ENCODE peak calls at places on chromosome 20, in eight cellular contexts. N, K, I, U, D, R, H and J are unnamed samples.

GRCh38 chr20:2051920-2052319 is 49.7 kb upstream of the STK35 start:
- DNase-seq in H (no peak), I (no peak), K (no peak), U (no peak), R (no peak), N (no peak), D (peak), J (no peak)

GRCh38 chr20:19903168-19903676 is 113.9 kb upstream of the NAA20 start:
- DNase-seq in N (no peak), I (no peak), R (peak), H (no peak), D (no peak), U (peak), K (peak), J (no peak)

GRCh38 chr20:1888796-1889463 is 6.3 kb upstream of the SIRPA start:
- DNase-seq in H (no peak), K (peak), D (peak), N (no peak), U (no peak), R (no peak), I (no peak), J (no peak)

GRCh38 chr20:35006009-35006408 is 50.3 kb downstream of the MYH7B start:
- DNase-seq in U (no peak), N (no peak), K (no peak), D (no peak), I (no peak), H (no peak), R (no peak), J (peak)

GRCh38 chr20:25054995-25055629 is 2.8 kb downstream of the ACSS1 start:
- DNase-seq in H (peak), K (no peak), D (peak), I (no peak), R (no peak), U (no peak), N (no peak), J (no peak)

GRCh38 chr20:10654630-10655029 is 19.2 kb downstream of the JAG1 start:
- DNase-seq in I (no peak), K (peak), N (no peak), H (peak), R (no peak), D (no peak), U (no peak), J (peak)

GRCh38 chr20:17536944-17537444 is 5.8 kb upstream of the BFSP1 start:
- DNase-seq in K (peak), U (peak), I (peak), D (peak), H (peak), N (peak), R (peak), J (peak)

GRCh38 chr20:44098657-44099056 is 88.3 kb downstream of the JPH2 start:
- DNase-seq in K (no peak), U (no peak), I (no peak), R (no peak), D (no peak), N (no peak), H (no peak), J (no peak)

GRCh38 chr20:15060265-15061060 is 723.1 kb upstream of the FLRT3 start:
- DNase-seq in U (no peak), D (no peak), H (no peak), N (no peak), I (no peak), K (no peak), R (no peak), J (no peak)

GRCh38 chr20:44247131-44247571 is at the start of gene GDAP1L1:
- DNase-seq in U (no peak), D (no peak), I (no peak), R (peak), N (no peak), K (peak), H (no peak), J (peak)

GRCh38 chr20:49460916-49461315 is 21.6 kb downstream of the KCNB1 start:
- DNase-seq in I (no peak), R (no peak), K (no peak), U (no peak), N (no peak), H (peak), D (no peak), J (no peak)

GRCh38 chr20:63873477-63873971 is 8.5 kb downstream of the TPD52L2 start:
- DNase-seq in K (no peak), N (peak), I (no peak), U (no peak), D (peak), R (no peak), H (no peak), J (no peak)

GRCh38 chr20:3046677-3047462 is 1.0 kb downstream of the MRPS26 start:
- DNase-seq in R (no peak), U (peak), D (no peak), N (no peak), K (peak), I (no peak), H (peak), J (peak)

GRCh38 chr20:50386641-50386960 is 123.6 kb upstream of the PTPN1 start:
- DNase-seq in R (no peak), H (no peak), U (no peak), K (no peak), I (no peak), N (no peak), D (no peak), J (no peak)